ENCODE peak calls at places on chromosome 7, in seven cellular contexts. G is cardiac muscle cell, O is IMR-90, J is left ventricle myocardium inferior, W is colonic mucosa, D is HCT116, V is suprapubic skin. Z is an unnamed sample.

GRCh38 chr7:73742338-73742752 is 3.7 kb upstream of the ABHD11 start:
- DNase-seq in W (peak), D (no peak), G (no peak), V (no peak), O (no peak), J (no peak), Z (no peak)

GRCh38 chr7:130918129-130919052 is 184.4 kb upstream of the KLF14 start:
- DNase-seq in D (no peak), J (no peak), G (no peak), W (no peak), V (no peak), O (peak), Z (no peak)

GRCh38 chr7:157785021-157785441 is 448.2 kb downstream of the DNAJB6 start:
- DNase-seq in G (no peak), O (no peak), J (no peak), V (no peak), W (no peak), D (no peak), Z (no peak)

GRCh38 chr7:79272066-79272669 is 181.3 kb downstream of the MAGI2 start:
- DNase-seq in O (peak), J (no peak), G (peak), D (peak), W (no peak), V (no peak), Z (peak)

GRCh38 chr7:3042861-3043489 is 692 bp downstream of the CARD11 start:
- DNase-seq in G (no peak), J (no peak), O (no peak), D (no peak), W (peak), V (no peak), Z (no peak)

GRCh38 chr7:5633161-5634106 is 148.0 kb downstream of the RNF216 start:
- DNase-seq in D (no peak), V (no peak), W (no peak), G (no peak), O (no peak), J (no peak), Z (no peak)

GRCh38 chr7:80722596-80723141 is 84.2 kb downstream of the CD36 start:
- DNase-seq in V (no peak), W (no peak), J (peak), O (peak), D (peak), G (peak), Z (peak)

GRCh38 chr7:96088579-96088978 is 233.3 kb downstream of the SLC25A13 start:
- DNase-seq in D (no peak), G (no peak), V (no peak), W (no peak), J (no peak), O (peak), Z (no peak)

GRCh38 chr7:31979690-31980330 is 90.4 kb downstream of the PDE1C start:
- DNase-seq in V (no peak), J (no peak), O (no peak), G (peak), D (no peak), W (no peak), Z (no peak)

GRCh38 chr7:44264221-44264956 is 61.0 kb downstream of the CAMK2B start:
- DNase-seq in W (no peak), V (no peak), J (no peak), O (no peak), G (no peak), D (no peak), Z (no peak)

GRCh38 chr7:87059525-87060287 is at the start of gene ELAPOR2:
- DNase-seq in J (peak), O (peak), D (peak), W (peak), G (peak), V (peak), Z (no peak)
- TF ChIP-seq CTCF in J (peak), O (peak), D (peak), W (peak), G (peak), V (peak), Z (peak)

DNA sequence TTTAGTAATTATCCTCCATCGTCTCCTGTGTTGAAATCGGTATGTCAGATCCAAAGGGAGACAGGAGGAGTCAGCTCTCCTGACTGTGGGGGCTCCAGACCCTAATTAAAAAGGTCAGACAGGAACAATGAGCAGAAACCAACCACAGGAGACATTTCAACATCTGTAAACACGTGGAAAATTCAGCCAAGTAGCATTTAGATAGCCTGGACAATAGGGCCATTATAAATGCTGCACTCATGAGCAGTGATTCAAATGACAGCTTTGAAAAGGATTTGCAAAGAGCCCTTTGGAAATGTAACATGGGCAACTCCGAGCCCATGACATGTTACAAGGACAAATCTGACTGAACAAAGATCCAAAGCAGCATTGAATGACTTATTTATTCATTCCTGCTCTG is 113.5 kb upstream of the KMT2E start:
- DNase-seq in O (no peak), J (no peak), G (no peak), V (no peak), D (no peak), W (no peak), Z (no peak)
- H3K4me3 ChIP-seq in O (no peak), J (no peak), G (no peak), V (no peak), D (no peak), W (no peak), Z (no peak)

DNA sequence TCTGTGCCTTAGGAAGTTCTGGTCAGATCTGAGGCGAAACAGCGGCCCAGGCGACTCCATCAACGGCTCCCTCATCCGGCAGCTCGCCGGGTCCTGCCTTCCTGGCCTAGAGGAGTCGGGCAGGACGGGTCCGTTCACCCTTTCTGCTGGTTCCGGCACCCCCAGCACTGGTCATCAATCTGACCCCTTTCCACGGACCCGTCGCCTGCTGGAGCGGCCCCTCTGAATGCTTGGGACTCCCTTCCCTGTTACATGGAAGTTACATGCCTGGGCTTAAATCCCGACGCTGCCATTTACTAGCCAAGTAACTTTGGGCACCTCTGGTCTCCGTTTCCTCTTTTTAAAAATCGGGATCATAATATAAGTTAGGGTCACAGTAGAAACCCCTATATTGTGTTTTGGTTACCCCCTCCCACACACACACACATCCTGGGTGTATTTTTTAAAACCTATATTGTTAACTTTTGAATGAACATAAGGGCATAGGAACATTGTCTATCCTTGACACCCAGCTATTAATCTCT is 607 bp upstream of the GGCT start:
- DNase-seq in O (no peak), W (no peak), V (no peak), D (no peak), G (no peak), J (no peak), Z (no peak)
- TF ChIP-seq CTCF in O (no peak), W (no peak), V (no peak), D (no peak), G (peak), J (no peak), Z (no peak)

GRCh38 chr7:28958946-28959417 is 852 bp upstream of the TRIL start:
- DNase-seq in O (no peak), J (no peak), G (no peak), D (no peak), W (no peak), V (no peak), Z (no peak)
- H3K4me3 ChIP-seq in O (no peak), J (peak), G (no peak), D (no peak), W (no peak), V (peak), Z (no peak)

GRCh38 chr7:53904355-53904754 is 637.8 kb upstream of the VSTM2A start:
- DNase-seq in W (no peak), J (no peak), V (no peak), D (no peak), O (no peak), G (no peak), Z (no peak)

GRCh38 chr7:53900856-53901528 is 641.2 kb upstream of the VSTM2A start:
- DNase-seq in D (no peak), J (no peak), W (no peak), O (no peak), V (no peak), G (no peak), Z (no peak)
- TF ChIP-seq CTCF in D (no peak), J (no peak), W (no peak), O (no peak), V (no peak), G (no peak), Z (no peak)

GRCh38 chr7:22549667-22550513 is 49.9 kb upstream of the STEAP1B start:
- DNase-seq in O (peak), D (peak), V (no peak), W (no peak), J (no peak), G (peak), Z (no peak)

GRCh38 chr7:22548313-22548712 is 48.3 kb upstream of the STEAP1B start:
- DNase-seq in W (no peak), G (no peak), O (no peak), J (no peak), V (no peak), D (no peak), Z (no peak)

GRCh38 chr7:22546769-22547168 is 46.8 kb upstream of the STEAP1B start:
- DNase-seq in V (no peak), J (no peak), W (no peak), O (no peak), G (no peak), D (no peak), Z (no peak)

GRCh38 chr7:22550514-22551010 is 50.6 kb upstream of the STEAP1B start:
- DNase-seq in O (no peak), V (no peak), G (no peak), W (no peak), J (no peak), D (no peak), Z (no peak)

GRCh38 chr7:22549051-22549450 is 49.1 kb upstream of the STEAP1B start:
- DNase-seq in J (no peak), V (no peak), O (no peak), W (no peak), G (no peak), D (no peak), Z (no peak)
- H3K4me3 ChIP-seq in J (no peak), V (no peak), O (no peak), W (no peak), G (no peak), D (no peak), Z (no peak)

GRCh38 chr7:138726288-138726687 is 25.1 kb upstream of the SVOPL start:
- DNase-seq in G (no peak), J (no peak), D (no peak), W (no peak), O (no peak), V (no peak), Z (no peak)
- TF ChIP-seq CTCF in G (peak), J (no peak), D (peak), W (no peak), O (no peak), V (no peak), Z (no peak)

GRCh38 chr7:155885162-155886160 is 73.2 kb upstream of the SHH start:
- DNase-seq in G (no peak), D (no peak), V (peak), O (peak), W (no peak), J (peak), Z (no peak)

GRCh38 chr7:155882596-155882995 is 70.3 kb upstream of the SHH start:
- DNase-seq in D (no peak), J (no peak), G (no peak), V (peak), O (peak), W (no peak), Z (no peak)

GRCh38 chr7:155881471-155882350 is 69.4 kb upstream of the SHH start:
- DNase-seq in O (no peak), J (no peak), G (no peak), W (no peak), V (peak), D (no peak), Z (no peak)

GRCh38 chr7:155884225-155885161 is 72.2 kb upstream of the SHH start:
- DNase-seq in D (no peak), V (peak), O (no peak), J (no peak), G (no peak), W (no peak), Z (no peak)

GRCh38 chr7:155883491-155884224 is 71.4 kb upstream of the SHH start:
- DNase-seq in G (no peak), O (no peak), D (no peak), V (peak), W (no peak), J (no peak), Z (no peak)
- H3K4me3 ChIP-seq in G (no peak), O (no peak), D (no peak), V (no peak), W (no peak), J (no peak), Z (no peak)

DNA sequence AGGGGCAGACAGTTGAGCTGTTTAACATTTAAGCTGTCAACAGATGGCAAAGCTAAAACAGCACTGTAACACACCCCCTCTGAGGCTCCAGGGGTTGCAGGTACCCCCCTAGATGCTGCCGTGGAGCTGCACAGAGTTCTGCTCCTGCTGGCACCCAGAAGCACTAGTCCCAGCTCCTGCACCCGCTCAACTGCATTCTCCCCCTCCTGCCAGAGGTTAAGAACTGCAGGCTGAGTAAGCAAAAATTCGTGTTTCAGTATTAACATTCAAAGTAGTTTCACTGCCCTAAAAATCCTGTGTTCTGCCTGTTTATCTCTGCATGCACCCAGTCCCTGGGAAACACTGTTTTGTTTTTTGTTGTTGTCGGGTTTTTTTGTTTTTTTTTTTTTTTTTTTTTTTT is 790.8 kb upstream of the KCND2 start:
- DNase-seq in W (no peak), D (peak), V (no peak), O (no peak), G (peak), J (no peak), Z (no peak)
- TF ChIP-seq CTCF in W (no peak), D (peak), V (no peak), O (no peak), G (peak), J (no peak), Z (no peak)

Z was measured in HFF-Myc.